ENCODE peak calls at places on chromosomes 3 and 15, in eight cellular contexts. S, D, C, V, N, Y, L and B are unnamed samples.

GRCh38 chr3:49028673-49029562 is at the start of gene IMPDH2:
- DNase-seq in S (peak; percentile 97), L (peak; percentile 79), N (peak; percentile 92), Y (peak; percentile 97), D (peak; percentile 82), V (peak; percentile 86), C (peak; percentile 87), B (no peak)

GRCh38 chr3:83218383-83219200 is 1457.1 kb upstream of the GBE1 start:
- DNase-seq in N (peak; percentile 2), C (no peak), Y (peak; percentile 43), D (no peak), S (no peak), V (no peak), L (no peak), B (no peak)

GRCh38 chr3:138675393-138675792 is 66.8 kb downstream of the FAIM start:
- DNase-seq in Y (no peak), L (no peak), N (no peak), C (no peak), V (no peak), S (no peak), D (no peak), B (no peak)

GRCh38 chr3:58955308-58955707 is 94.5 kb downstream of the CFAP20DC start:
- DNase-seq in Y (no peak), C (no peak), S (no peak), V (no peak), L (no peak), D (no peak), N (no peak), B (no peak)

GRCh38 chr3:79490165-79491028 is 277.4 kb downstream of the ROBO1 start:
- DNase-seq in C (no peak), N (no peak), L (no peak), Y (no peak), S (peak; percentile 48), D (no peak), V (no peak), B (no peak)

GRCh38 chr3:77303943-77304778 is 264.3 kb downstream of the ROBO2 start:
- DNase-seq in N (no peak), V (no peak), L (no peak), S (no peak), D (no peak), Y (no peak), C (no peak), B (no peak)

GRCh38 chr3:192727032-192727847 is at the start of gene FGF12:
- DNase-seq in L (no peak), N (peak; percentile 83), Y (peak; percentile 94), C (no peak), S (peak; percentile 5), V (peak; percentile 30), D (peak; percentile 2), B (peak; percentile 12)

GRCh38 chr3:140170612-140171011 is 235.6 kb downstream of the CLSTN2 start:
- DNase-seq in C (no peak), Y (no peak), S (no peak), V (no peak), L (peak; percentile 97), N (no peak), D (no peak), B (no peak)

GRCh38 chr3:142987080-142987700 is 14.2 kb upstream of the U2SURP start:
- DNase-seq in V (no peak), Y (no peak), L (no peak), D (peak; percentile 18), S (peak; percentile 51), N (peak; percentile 52), C (no peak), B (peak; percentile 56)

GRCh38 chr15:97081666-97082226 is 751.2 kb downstream of the NR2F2 start:
- DNase-seq in D (no peak), V (no peak), S (no peak), Y (no peak), L (no peak), C (no peak), N (no peak), B (no peak)

GRCh38 chr3:35664460-35664919 is 25.2 kb downstream of the ARPP21 start:
- DNase-seq in N (peak; percentile 32), V (no peak), Y (peak; percentile 50), S (peak; percentile 86), L (peak; percentile 2), C (no peak), D (no peak), B (no peak)

GRCh38 chr3:66386011-66386924 is 114.6 kb downstream of the LRIG1 start:
- DNase-seq in N (no peak), Y (no peak), D (no peak), S (no peak), L (peak; percentile 90), V (no peak), C (no peak), B (no peak)

DNA sequence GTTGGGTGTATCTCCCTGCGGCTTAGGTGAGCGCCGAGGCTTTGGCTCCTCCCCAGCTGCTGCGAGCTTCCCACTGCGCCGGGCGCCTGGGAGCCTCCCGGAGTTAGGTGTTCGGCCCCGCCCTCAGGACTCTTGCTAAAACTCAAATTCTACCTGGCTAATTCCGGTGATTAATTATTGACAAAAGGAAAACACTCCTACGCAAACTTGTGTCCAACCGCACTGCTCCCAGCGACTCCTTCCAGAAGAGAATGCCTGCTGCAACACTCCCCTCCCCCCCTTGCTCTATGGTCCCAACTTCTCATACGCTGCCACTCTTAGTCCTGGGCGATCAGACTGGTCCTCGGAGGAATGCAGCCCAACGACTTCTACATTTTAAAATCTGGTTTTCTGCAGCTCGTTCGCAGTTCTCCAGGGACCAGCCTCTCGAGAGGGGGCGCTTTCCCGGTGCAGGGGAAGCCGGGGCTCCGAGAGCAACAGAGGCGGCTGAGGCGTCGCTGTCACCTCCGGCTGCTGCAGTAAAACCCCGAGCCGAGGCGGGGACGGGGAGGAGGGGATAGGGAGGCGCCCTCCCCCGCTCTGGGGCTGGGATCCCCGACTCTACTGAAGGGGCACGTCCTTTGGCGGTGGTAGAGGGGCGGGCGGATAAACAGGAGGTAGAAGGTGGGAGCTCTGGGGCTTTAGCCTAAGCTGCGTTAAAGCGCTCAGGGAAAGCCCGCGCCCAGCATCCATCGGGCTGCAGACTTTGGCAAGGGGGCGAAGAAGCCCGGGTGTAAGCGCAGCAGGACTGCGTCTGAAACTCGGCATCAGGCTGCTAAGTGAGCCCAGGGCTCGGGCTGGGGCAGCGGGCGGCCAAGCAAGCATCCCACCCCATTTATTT is at the start of gene SPTSSB:
- DNase-seq in V (no peak), D (peak; percentile 42), S (peak; percentile 32), L (no peak), N (peak; percentile 84), Y (peak; percentile 87), C (peak; percentile 78), B (no peak)
- H3K9ac ChIP-seq in V (no peak within 1 kb of the TSS), D (peak within 1 kb of the TSS; percentile 1), S (no peak within 1 kb of the TSS), L (no peak within 1 kb of the TSS), N (no peak within 1 kb of the TSS), Y (peak within 1 kb of the TSS; percentile 80), C (peak within 1 kb of the TSS; percentile 35), B (peak within 1 kb of the TSS; percentile 17)

DNA sequence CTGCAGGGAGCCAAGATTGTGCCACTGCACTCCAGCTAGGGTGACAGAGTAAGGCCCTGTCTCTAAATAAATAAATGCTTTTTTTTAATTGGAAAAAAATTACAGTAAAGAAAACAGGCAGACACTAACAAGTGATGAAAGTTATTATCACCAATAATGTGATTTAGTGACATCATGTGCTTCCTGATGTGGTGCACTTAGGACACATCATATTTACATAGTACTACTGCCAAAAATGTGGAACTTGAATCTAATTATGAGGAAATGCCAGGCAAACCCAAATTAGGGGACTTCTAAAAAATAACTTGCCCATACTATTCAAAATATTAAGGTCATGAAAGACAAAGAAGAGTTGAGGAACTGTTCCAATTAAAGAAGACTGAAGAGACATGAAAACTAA is 30.8 kb downstream of the MAP4 start:
- DNase-seq in Y (no peak), N (no peak), V (no peak), D (no peak), S (peak; percentile 27), C (no peak), L (no peak), B (peak; percentile 12)
- TF ChIP-seq POLR2AphosphoS5 in Y (no peak), N (no peak), V (no peak), D (no peak), S (no peak), C (no peak), L (no peak), B (no peak)

GRCh38 chr15:75195122-75195765 is 6.4 kb upstream of the C15orf39 start:
- DNase-seq in L (no peak), Y (peak; percentile 87), C (no peak), N (peak; percentile 91), S (no peak), D (no peak), V (no peak), B (no peak)

GRCh38 chr15:75193976-75194375 is 7.7 kb upstream of the C15orf39 start:
- DNase-seq in D (no peak), Y (no peak), C (no peak), V (no peak), S (no peak), L (no peak), N (no peak), B (no peak)

GRCh38 chr15:75197062-75197630 is 4.5 kb upstream of the C15orf39 start:
- DNase-seq in L (no peak), Y (no peak), N (no peak), S (no peak), C (no peak), V (no peak), D (no peak), B (no peak)

GRCh38 chr15:75194397-75194796 is 7.3 kb upstream of the C15orf39 start:
- DNase-seq in V (no peak), S (no peak), C (no peak), N (no peak), Y (no peak), L (no peak), D (no peak), B (no peak)

DNA sequence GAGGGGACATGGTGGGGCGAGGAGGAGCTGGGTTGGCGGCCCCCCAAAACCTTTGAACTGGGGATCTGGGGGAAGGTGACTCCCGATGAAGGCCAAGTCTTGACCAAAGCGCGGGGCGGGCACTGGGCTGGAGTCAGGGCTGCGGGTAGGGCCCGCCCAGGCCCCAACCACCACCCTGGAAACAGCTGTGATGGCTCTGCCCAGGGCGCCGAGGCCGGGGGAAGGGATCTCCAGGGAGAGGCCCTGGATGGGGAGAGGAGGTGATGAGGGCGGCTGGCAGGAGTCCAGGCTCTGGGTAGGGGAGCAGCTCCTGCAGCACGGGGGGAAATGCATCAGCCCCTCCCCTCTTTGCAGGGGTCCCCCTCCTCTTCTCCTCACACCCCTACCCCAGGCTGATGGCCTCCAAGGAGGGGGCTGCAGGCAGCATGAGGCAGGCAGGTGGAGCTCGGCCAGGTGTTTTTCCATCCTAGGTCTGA is 5.9 kb upstream of the C15orf39 start:
- DNase-seq in D (no peak), V (no peak), S (no peak), N (peak; percentile 75), Y (no peak), L (no peak), C (no peak), B (no peak)
- H3K9ac ChIP-seq in D (no peak overlapping the region), V (no peak overlapping the region), S (no peak overlapping the region), N (no peak overlapping the region), Y (no peak overlapping the region), L (no peak overlapping the region), C (no peak overlapping the region), B (no peak overlapping the region)

GRCh38 chr15:68176601-68177000 is 28.5 kb downstream of the CALML4 start:
- DNase-seq in S (no peak), V (no peak), C (no peak), N (no peak), Y (no peak), L (no peak), D (no peak), B (no peak)

GRCh38 chr15:68175527-68175926 is 29.6 kb downstream of the CALML4 start:
- DNase-seq in S (no peak), Y (no peak), D (no peak), N (no peak), C (no peak), V (no peak), L (no peak), B (no peak)

GRCh38 chr15:68173119-68173518 is 32.0 kb downstream of the CALML4 start:
- DNase-seq in S (no peak), C (no peak), L (no peak), D (no peak), V (no peak), N (no peak), Y (no peak), B (no peak)

GRCh38 chr15:68177747-68178146 is 27.4 kb downstream of the CALML4 start:
- DNase-seq in D (no peak), L (no peak), N (no peak), S (no peak), C (no peak), V (no peak), Y (no peak), B (no peak)
- TF ChIP-seq POLR2AphosphoS5 in D (no peak), L (no peak), N (no peak), S (no peak), C (no peak), V (no peak), Y (no peak), B (no peak)